ENCODE peak calls at places on chromosomes 4 and X, in six cellular contexts. V, U, L, P, R and G are unnamed samples.

GRCh38 chr4:99835942-99836341 is 19.3 kb downstream of the DAPP1 start:
- DNase-seq in V (no peak), U (no peak), L (no peak), P (no peak), R (no peak), G (no peak)

GRCh38 chr4:148006025-148006424 is 274.1 kb downstream of the ARHGAP10 start:
- DNase-seq in V (no peak), U (no peak), L (no peak), P (no peak), R (no peak), G (no peak)

GRCh38 chr4:141501931-141502330 is 134.5 kb upstream of the IL15 start:
- DNase-seq in V (no peak), U (no peak), L (no peak), P (no peak), R (no peak), G (no peak)

GRCh38 chr4:146283758-146284651 is 69.7 kb downstream of the REELD1 start:
- DNase-seq in V (no peak), U (no peak), L (no peak), P (no peak), R (no peak), G (no peak)

GRCh38 chr4:61162116-61162515 is 38.0 kb upstream of the ADGRL3 start:
- DNase-seq in V (no peak), U (no peak), L (no peak), P (no peak), R (no peak), G (no peak)

GRCh38 chr4:105149771-105150170 is 3.1 kb downstream of the TET2 start:
- DNase-seq in V (no peak), U (no peak), L (no peak), P (no peak), R (no peak), G (no peak)

GRCh38 chr4:147860960-147861359 is 129.1 kb downstream of the ARHGAP10 start:
- DNase-seq in V (no peak), U (no peak), L (no peak), P (no peak), R (no peak), G (no peak)

GRCh38 chrX:41180194-41180902 is 95.1 kb downstream of the USP9X start:
- DNase-seq in V (peak; percentile 45), U (no peak), L (peak; percentile 54), P (peak; percentile 46), R (peak; percentile 58), G (no peak)

GRCh38 chr4:15855804-15856475 is 77.8 kb downstream of the CD38 start:
- DNase-seq in V (no peak), U (no peak), L (no peak), P (no peak), R (no peak), G (no peak)

GRCh38 chr4:145937990-145938611 is 522 bp downstream of the ZNF827 start:
- DNase-seq in V (peak; percentile 53), U (no peak), L (no peak), P (peak; percentile 32), R (peak; percentile 80), G (no peak)

DNA sequence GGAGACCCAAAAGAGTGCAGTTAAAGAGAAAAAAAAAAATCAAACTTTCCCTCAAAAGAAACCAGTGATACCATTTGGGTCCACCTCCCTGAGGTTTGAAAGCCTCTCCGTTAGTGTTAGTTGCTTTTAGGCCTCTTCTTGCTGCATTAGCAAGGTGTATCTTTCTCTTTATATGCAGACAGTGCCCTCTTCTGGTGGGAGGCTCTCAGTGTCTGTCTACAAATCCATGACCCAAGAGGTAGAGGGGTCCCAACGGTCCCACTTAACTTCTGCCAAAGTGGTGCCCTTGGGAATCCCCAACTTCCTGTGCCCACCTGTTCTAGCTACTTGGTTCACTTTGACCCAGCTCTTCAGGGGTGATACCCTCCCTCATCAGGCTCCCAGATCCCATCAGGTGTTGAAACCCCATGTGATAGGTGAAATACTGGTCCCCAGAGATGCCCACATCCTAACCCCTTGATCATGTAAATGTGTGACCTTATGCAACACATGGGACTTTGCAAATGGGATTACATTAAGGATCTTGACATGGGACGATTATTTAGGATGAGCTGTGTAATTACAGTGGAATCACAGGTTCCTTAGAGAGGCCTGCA is 63.7 kb upstream of the CD99 start:
- DNase-seq in V (peak; percentile 37), U (no peak), L (peak; percentile 36), P (peak; percentile 68), R (peak; percentile 82), G (no peak)
- TF ChIP-seq CTCF in V (peak; percentile 67), U (peak; percentile 55), L (peak; percentile 31), P (peak; percentile 79), R (peak; percentile 79), G (peak; percentile 46)

GRCh38 chr4:7049295-7049694 is 6.1 kb downstream of the TADA2B start:
- DNase-seq in V (no peak), U (no peak), L (no peak), P (no peak), R (no peak), G (no peak)
- TF ChIP-seq CTCF in V (no peak), U (no peak), L (no peak), P (no peak), R (no peak), G (no peak)

GRCh38 chr4:39061450-39061849 is 582 bp upstream of the KLHL5 start:
- DNase-seq in V (no peak), U (no peak), L (no peak), P (no peak), R (no peak), G (no peak)
- TF ChIP-seq CTCF in V (no peak), U (no peak), L (no peak), P (no peak), R (no peak), G (no peak)

GRCh38 chrX:120213438-120214265 is 37.0 kb upstream of the ZBTB33 start:
- DNase-seq in V (peak; percentile 57), U (no peak), L (peak; percentile 67), P (peak; percentile 66), R (peak; percentile 76), G (peak; percentile 53)
- TF ChIP-seq CTCF in V (peak; percentile 58), U (peak; percentile 51), L (peak; percentile 55), P (peak; percentile 80), R (peak; percentile 69), G (peak; percentile 40)